ENCODE peak calls at places on chromosome 1, in ten cellular contexts. K is progenitor cell of endocrine pancreas; J is NCI-H1092 treated with DMSO at 0.1 percent for 48 hours; R is stimulated activated CD8-positive, alpha-beta memory T cell treated with anti-CD3 and anti-CD28 coated beads, Interleukin-7, amount 100 ng/mL, for 1 hour; U is CD4-positive, alpha-beta T cell; Q is NCI-H2081; F is RWPE1; T is MM.1S; X is stomach; S is KBM-7. O is an unnamed sample.

GRCh38 chr1:46493316-46494032 is 3.8 kb downstream of the DMBX1 start:
- DNase-seq in U (no peak), K (no peak), T (no peak), S (no peak), Q (no peak), J (no peak), F (no peak), X (no peak), R (no peak), O (no peak)

GRCh38 chr1:103084176-103084575 is 24.1 kb downstream of the COL11A1 start:
- DNase-seq in F (no peak), X (no peak), U (no peak), Q (no peak), T (no peak), R (no peak), S (no peak), K (no peak), J (no peak), O (no peak)

GRCh38 chr1:67632811-67633478 is 52.1 kb upstream of the GADD45A start:
- DNase-seq in K (no peak), X (no peak), T (no peak), S (no peak), F (no peak), R (no peak), Q (no peak), U (no peak), J (no peak), O (no peak)

GRCh38 chr1:178091986-178092745 is 1.7 kb upstream of the RASAL2 start:
- DNase-seq in S (no peak), R (no peak), J (no peak), K (no peak), U (no peak), Q (no peak), T (no peak), F (no peak), X (no peak), O (no peak)

GRCh38 chr1:55893155-55893554 is 678.0 kb upstream of the USP24 start:
- DNase-seq in X (no peak), Q (peak), K (no peak), S (peak), U (no peak), T (peak), F (peak), R (no peak), J (no peak), O (no peak)

GRCh38 chr1:87200875-87201638 is 127.6 kb upstream of the LMO4 start:
- DNase-seq in R (no peak), X (no peak), U (no peak), J (no peak), K (no peak), T (no peak), F (peak), Q (peak), S (no peak), O (no peak)

GRCh38 chr1:203551550-203551949 is 57.6 kb downstream of the OPTC start:
- DNase-seq in U (no peak), X (no peak), J (no peak), F (no peak), K (no peak), Q (no peak), R (no peak), T (no peak), S (no peak), O (no peak)

GRCh38 chr1:228994691-228995090 is 259.4 kb downstream of the RHOU start:
- DNase-seq in X (no peak), K (no peak), T (no peak), U (no peak), F (no peak), J (no peak), S (no peak), Q (no peak), R (no peak), O (no peak)

GRCh38 chr1:90924982-90925381 is 96.9 kb downstream of the ZNF644 start:
- DNase-seq in Q (no peak), S (no peak), U (no peak), R (no peak), T (no peak), J (no peak), K (no peak), F (no peak), X (no peak), O (no peak)